ENCODE peak calls at places on chromosomes 16 and 17, in ten cellular contexts. One of them, this sample, is unnamed.

GRCh38 chr17:77510133-77510796 is 369.5 kb downstream of the SEC14L1 start:
- DNase-seq in stomach: no peak
- DNase-seq in GM23338: no peak
- DNase-seq in PC-9: no peak
- DNase-seq in AG04450: no peak
- DNase-seq in dorsolateral prefrontal cortex: peak; percentile 18
- DNase-seq in fibroblast of lung: no peak
- DNase-seq in testis: no peak
- DNase-seq in prostate gland: no peak
- DNase-seq in astrocyte of the cerebellum: no peak
- DNase-seq in this sample: no peak

GRCh38 chr16:17365591-17366298 is 105.0 kb downstream of the XYLT1 start:
- DNase-seq in stomach: no peak
- DNase-seq in GM23338: no peak
- DNase-seq in PC-9: no peak
- DNase-seq in AG04450: no peak
- DNase-seq in dorsolateral prefrontal cortex: no peak
- DNase-seq in fibroblast of lung: peak; percentile 69
- DNase-seq in testis: no peak
- DNase-seq in prostate gland: no peak
- DNase-seq in astrocyte of the cerebellum: no peak
- DNase-seq in this sample: no peak

GRCh38 chr17:44916059-44916780 is 920 bp upstream of the GFAP start:
- DNase-seq in stomach: no peak
- DNase-seq in GM23338: no peak
- DNase-seq in PC-9: no peak
- DNase-seq in AG04450: no peak
- DNase-seq in dorsolateral prefrontal cortex: no peak
- DNase-seq in fibroblast of lung: no peak
- DNase-seq in testis: no peak
- DNase-seq in prostate gland: no peak
- DNase-seq in astrocyte of the cerebellum: no peak
- DNase-seq in this sample: no peak

GRCh38 chr17:58232707-58233156 is 5.7 kb upstream of the LPO start:
- DNase-seq in stomach: no peak
- DNase-seq in GM23338: peak; percentile 33
- DNase-seq in PC-9: no peak
- DNase-seq in AG04450: peak; percentile 27
- DNase-seq in dorsolateral prefrontal cortex: no peak
- DNase-seq in fibroblast of lung: peak; percentile 92
- DNase-seq in testis: peak; percentile 20
- DNase-seq in prostate gland: no peak
- DNase-seq in astrocyte of the cerebellum: no peak
- DNase-seq in this sample: peak; percentile 75

GRCh38 chr17:8300629-8301242 is 5.5 kb upstream of the SLC25A35 start:
- DNase-seq in stomach: peak; percentile 57
- DNase-seq in GM23338: peak; percentile 90
- DNase-seq in PC-9: peak; percentile 58
- DNase-seq in AG04450: no peak
- DNase-seq in dorsolateral prefrontal cortex: peak; percentile 66
- DNase-seq in fibroblast of lung: peak; percentile 58
- DNase-seq in testis: peak; percentile 73
- DNase-seq in prostate gland: peak; percentile 58
- DNase-seq in astrocyte of the cerebellum: peak; percentile 32
- DNase-seq in this sample: peak; percentile 74

GRCh38 chr16:15494231-15494630 is 59.8 kb downstream of the BMERB1 start:
- DNase-seq in stomach: no peak
- DNase-seq in GM23338: no peak
- DNase-seq in PC-9: no peak
- DNase-seq in AG04450: no peak
- DNase-seq in dorsolateral prefrontal cortex: no peak
- DNase-seq in fibroblast of lung: peak; percentile 87
- DNase-seq in testis: no peak
- DNase-seq in prostate gland: no peak
- DNase-seq in astrocyte of the cerebellum: no peak
- DNase-seq in this sample: peak; percentile 62

GRCh38 chr17:12665263-12666210 is at the start of gene MYOCD:
- DNase-seq in stomach: peak; percentile 27
- DNase-seq in GM23338: peak; percentile 94
- DNase-seq in PC-9: no peak
- DNase-seq in AG04450: peak; percentile 18
- DNase-seq in dorsolateral prefrontal cortex: no peak
- DNase-seq in fibroblast of lung: peak; percentile 42
- DNase-seq in testis: peak; percentile 40
- DNase-seq in prostate gland: no peak
- DNase-seq in astrocyte of the cerebellum: no peak
- DNase-seq in this sample: peak; percentile 26

GRCh38 chr17:6509295-6509771 is 47.0 kb downstream of the PITPNM3 start:
- DNase-seq in stomach: no peak
- DNase-seq in GM23338: peak; percentile 39
- DNase-seq in PC-9: no peak
- DNase-seq in AG04450: no peak
- DNase-seq in dorsolateral prefrontal cortex: no peak
- DNase-seq in fibroblast of lung: peak; percentile 58
- DNase-seq in testis: no peak
- DNase-seq in prostate gland: no peak
- DNase-seq in astrocyte of the cerebellum: no peak
- DNase-seq in this sample: no peak

GRCh38 chr16:57998992-57999365 is 1.5 kb downstream of the ZNF319 start:
- DNase-seq in stomach: no peak
- DNase-seq in GM23338: no peak
- DNase-seq in PC-9: no peak
- DNase-seq in AG04450: no peak
- DNase-seq in dorsolateral prefrontal cortex: no peak
- DNase-seq in fibroblast of lung: no peak
- DNase-seq in testis: no peak
- DNase-seq in prostate gland: no peak
- DNase-seq in astrocyte of the cerebellum: no peak
- DNase-seq in this sample: no peak

GRCh38 chr16:54986404-54986803 is 55.7 kb downstream of the IRX5 start:
- DNase-seq in stomach: no peak
- DNase-seq in GM23338: no peak
- DNase-seq in PC-9: no peak
- DNase-seq in AG04450: no peak
- DNase-seq in dorsolateral prefrontal cortex: no peak
- DNase-seq in fibroblast of lung: no peak
- DNase-seq in testis: no peak
- DNase-seq in prostate gland: no peak
- DNase-seq in astrocyte of the cerebellum: no peak
- DNase-seq in this sample: no peak

DNA sequence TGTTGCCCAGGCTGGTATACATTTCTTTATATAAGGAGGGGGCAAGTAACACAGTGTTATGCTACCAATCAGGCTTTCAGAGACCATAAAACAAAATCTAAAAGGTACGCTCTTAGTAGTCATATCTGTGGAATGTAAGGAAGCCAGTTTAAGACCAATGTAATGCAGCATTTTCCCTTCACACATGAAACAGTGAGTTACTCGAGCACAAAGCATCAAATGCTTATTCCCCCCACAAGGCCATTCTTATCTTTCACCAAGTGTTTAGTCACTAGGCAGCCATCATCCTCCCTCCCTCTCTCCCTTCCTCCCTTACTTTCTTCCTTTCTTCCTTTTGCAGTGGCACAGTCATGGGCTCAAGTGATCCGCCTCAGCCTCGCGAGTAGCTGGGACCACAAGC is 12.8 kb downstream of the HMOX2 start:
- DNase-seq in stomach: no peak
- DNase-seq in GM23338: no peak
- DNase-seq in PC-9: no peak
- DNase-seq in AG04450: peak; percentile 50
- DNase-seq in dorsolateral prefrontal cortex: no peak
- DNase-seq in fibroblast of lung: peak; percentile 96
- DNase-seq in testis: no peak
- DNase-seq in prostate gland: no peak
- DNase-seq in astrocyte of the cerebellum: peak; percentile 73
- DNase-seq in this sample: peak; percentile 63
- H3K4me3 ChIP-seq in stomach: no peak overlapping the region
- H3K4me3 ChIP-seq in GM23338: no peak overlapping the region
- H3K4me3 ChIP-seq in PC-9: no peak overlapping the region
- H3K4me3 ChIP-seq in AG04450: no peak overlapping the region
- H3K4me3 ChIP-seq in dorsolateral prefrontal cortex: no peak overlapping the region
- H3K4me3 ChIP-seq in fibroblast of lung: no peak overlapping the region
- H3K4me3 ChIP-seq in testis: no peak overlapping the region
- H3K4me3 ChIP-seq in prostate gland: no peak overlapping the region
- H3K4me3 ChIP-seq in astrocyte of the cerebellum: no peak overlapping the region
- H3K4me3 ChIP-seq in this sample: no peak overlapping the region

GRCh38 chr17:61349350-61349749 is 50.3 kb upstream of the TBX2 start:
- DNase-seq in stomach: no peak
- DNase-seq in GM23338: no peak
- DNase-seq in PC-9: no peak
- DNase-seq in AG04450: no peak
- DNase-seq in dorsolateral prefrontal cortex: no peak
- DNase-seq in fibroblast of lung: no peak
- DNase-seq in testis: no peak
- DNase-seq in prostate gland: no peak
- DNase-seq in astrocyte of the cerebellum: no peak
- DNase-seq in this sample: no peak
- TF ChIP-seq CTCF in stomach: no peak
- TF ChIP-seq CTCF in GM23338: peak; percentile 56
- TF ChIP-seq CTCF in PC-9: peak; percentile 18
- TF ChIP-seq CTCF in AG04450: peak; percentile 36
- TF ChIP-seq CTCF in dorsolateral prefrontal cortex: no peak
- TF ChIP-seq CTCF in fibroblast of lung: peak; percentile 20
- TF ChIP-seq CTCF in testis: no peak
- TF ChIP-seq CTCF in prostate gland: no peak
- TF ChIP-seq CTCF in astrocyte of the cerebellum: peak; percentile 45
- TF ChIP-seq CTCF in this sample: peak; percentile 51

DNA sequence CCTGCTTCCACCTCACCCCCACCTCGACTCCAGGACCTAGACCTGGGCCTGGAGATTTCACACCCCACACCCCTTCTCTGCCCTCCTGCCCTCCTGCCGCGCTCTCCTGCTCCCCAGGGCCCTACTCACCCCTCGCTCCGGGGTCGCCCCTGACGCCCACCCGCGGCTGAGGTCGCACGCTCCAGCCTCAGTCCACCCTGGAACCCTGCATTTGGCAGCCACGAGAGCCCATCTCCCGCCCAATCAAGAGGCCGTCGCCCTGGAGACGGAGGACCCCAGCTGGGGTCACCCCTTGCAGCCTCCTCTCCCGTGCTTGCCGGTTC is 16.1 kb downstream of the TLE7 start:
- DNase-seq in stomach: no peak
- DNase-seq in GM23338: no peak
- DNase-seq in PC-9: no peak
- DNase-seq in AG04450: no peak
- DNase-seq in dorsolateral prefrontal cortex: no peak
- DNase-seq in fibroblast of lung: no peak
- DNase-seq in testis: peak; percentile 28
- DNase-seq in prostate gland: no peak
- DNase-seq in astrocyte of the cerebellum: no peak
- DNase-seq in this sample: no peak
- H3K4me3 ChIP-seq in stomach: no peak overlapping the region
- H3K4me3 ChIP-seq in GM23338: peak overlapping the region; percentile 76
- H3K4me3 ChIP-seq in PC-9: no peak overlapping the region
- H3K4me3 ChIP-seq in AG04450: no peak overlapping the region
- H3K4me3 ChIP-seq in dorsolateral prefrontal cortex: no peak overlapping the region
- H3K4me3 ChIP-seq in fibroblast of lung: no peak overlapping the region
- H3K4me3 ChIP-seq in testis: peak overlapping the region; percentile 39
- H3K4me3 ChIP-seq in prostate gland: no peak overlapping the region
- H3K4me3 ChIP-seq in astrocyte of the cerebellum: peak overlapping the region; percentile 34
- H3K4me3 ChIP-seq in this sample: peak overlapping the region; percentile 49

DNA sequence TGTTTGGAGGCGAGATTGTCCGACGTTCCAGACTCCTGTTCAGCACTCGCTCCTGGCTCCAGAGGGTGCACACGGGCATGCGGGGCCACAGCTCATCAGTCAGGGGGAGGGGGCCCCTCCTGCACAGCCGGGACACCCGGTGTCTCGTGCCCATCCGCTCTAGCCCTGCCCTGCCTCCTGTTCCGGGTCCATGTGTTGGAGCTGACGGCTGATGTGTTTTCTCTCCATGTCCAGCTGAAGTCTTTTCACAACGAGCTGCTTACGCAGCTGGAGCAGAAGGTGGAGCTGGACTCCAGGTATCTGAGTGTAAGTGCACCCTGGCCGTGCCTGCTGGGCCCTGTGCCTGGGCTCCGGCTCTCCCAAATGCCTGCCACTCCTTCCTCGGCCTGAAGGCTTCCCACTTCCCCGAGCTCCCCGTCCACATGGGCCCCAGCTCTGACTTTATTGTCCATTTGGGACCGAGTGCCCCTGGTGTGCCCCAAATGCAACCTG is 50.5 kb downstream of the BAIAP2 start:
- DNase-seq in stomach: peak; percentile 75
- DNase-seq in GM23338: no peak
- DNase-seq in PC-9: no peak
- DNase-seq in AG04450: no peak
- DNase-seq in dorsolateral prefrontal cortex: no peak
- DNase-seq in fibroblast of lung: no peak
- DNase-seq in testis: no peak
- DNase-seq in prostate gland: no peak
- DNase-seq in astrocyte of the cerebellum: no peak
- DNase-seq in this sample: no peak
- TF ChIP-seq CTCF in stomach: no peak
- TF ChIP-seq CTCF in GM23338: no peak
- TF ChIP-seq CTCF in PC-9: no peak
- TF ChIP-seq CTCF in AG04450: no peak
- TF ChIP-seq CTCF in dorsolateral prefrontal cortex: no peak
- TF ChIP-seq CTCF in fibroblast of lung: no peak
- TF ChIP-seq CTCF in testis: no peak
- TF ChIP-seq CTCF in prostate gland: no peak
- TF ChIP-seq CTCF in astrocyte of the cerebellum: no peak
- TF ChIP-seq CTCF in this sample: no peak

This sample was measured in fibroblast of villous mesenchyme.